ENCODE peak calls at places on chromosomes 1 and 21, in six cellular contexts. One of them, this sample, is unnamed.

GRCh38 chr1:12342261-12343003 is 112.6 kb downstream of the VPS13D start:
- DNase-seq in stomach: no peak
- DNase-seq in HCT116: no peak
- DNase-seq in prostate gland: no peak
- DNase-seq in GM12892: no peak
- DNase-seq in esophagus muscularis mucosa: no peak
- DNase-seq in this sample: no peak

GRCh38 chr1:248862695-248863010 is 3.8 kb upstream of the ZNF692 start:
- DNase-seq in stomach: no peak
- DNase-seq in HCT116: no peak
- DNase-seq in prostate gland: no peak
- DNase-seq in GM12892: no peak
- DNase-seq in esophagus muscularis mucosa: peak; percentile 91
- DNase-seq in this sample: no peak

GRCh38 chr1:103514920-103515503 is 10.5 kb upstream of the RNPC3 start:
- DNase-seq in stomach: no peak
- DNase-seq in HCT116: peak; percentile 35
- DNase-seq in prostate gland: no peak
- DNase-seq in GM12892: no peak
- DNase-seq in esophagus muscularis mucosa: no peak
- DNase-seq in this sample: peak; percentile 60

GRCh38 chr1:196685506-196685905 is 33.7 kb downstream of the CFH start:
- DNase-seq in stomach: no peak
- DNase-seq in HCT116: no peak
- DNase-seq in prostate gland: no peak
- DNase-seq in GM12892: no peak
- DNase-seq in esophagus muscularis mucosa: no peak
- DNase-seq in this sample: no peak

GRCh38 chr1:36257375-36257767 is 33.1 kb downstream of the THRAP3 start:
- DNase-seq in stomach: no peak
- DNase-seq in HCT116: no peak
- DNase-seq in prostate gland: no peak
- DNase-seq in GM12892: peak; percentile 21
- DNase-seq in esophagus muscularis mucosa: no peak
- DNase-seq in this sample: peak; percentile 23

GRCh38 chr1:25899792-25900191 is 6.4 kb downstream of the STMN1 start:
- DNase-seq in stomach: no peak
- DNase-seq in HCT116: no peak
- DNase-seq in prostate gland: no peak
- DNase-seq in GM12892: no peak
- DNase-seq in esophagus muscularis mucosa: no peak
- DNase-seq in this sample: no peak

GRCh38 chr21:43917515-43918384 is 52.7 kb downstream of the AGPAT3 start:
- DNase-seq in stomach: peak; percentile 55
- DNase-seq in HCT116: peak; percentile 15
- DNase-seq in prostate gland: no peak
- DNase-seq in GM12892: no peak
- DNase-seq in esophagus muscularis mucosa: no peak
- DNase-seq in this sample: no peak

GRCh38 chr1:223741861-223742260 is 29.5 kb downstream of the CAPN2 start:
- DNase-seq in stomach: no peak
- DNase-seq in HCT116: no peak
- DNase-seq in prostate gland: no peak
- DNase-seq in GM12892: no peak
- DNase-seq in esophagus muscularis mucosa: no peak
- DNase-seq in this sample: peak; percentile 66

GRCh38 chr1:98749152-98749756 is 87.7 kb downstream of the SNX7 start:
- DNase-seq in stomach: no peak
- DNase-seq in HCT116: no peak
- DNase-seq in prostate gland: no peak
- DNase-seq in GM12892: no peak
- DNase-seq in esophagus muscularis mucosa: no peak
- DNase-seq in this sample: no peak

GRCh38 chr1:23525558-23526174 is 5.4 kb downstream of the E2F2 start:
- DNase-seq in stomach: no peak
- DNase-seq in HCT116: no peak
- DNase-seq in prostate gland: no peak
- DNase-seq in GM12892: no peak
- DNase-seq in esophagus muscularis mucosa: no peak
- DNase-seq in this sample: no peak

GRCh38 chr1:37680933-37681332 is 11.4 kb upstream of the CDCA8 start:
- DNase-seq in stomach: no peak
- DNase-seq in HCT116: no peak
- DNase-seq in prostate gland: no peak
- DNase-seq in GM12892: no peak
- DNase-seq in esophagus muscularis mucosa: no peak
- DNase-seq in this sample: no peak
- TF ChIP-seq POLR2AphosphoS5 in stomach: no peak
- TF ChIP-seq POLR2AphosphoS5 in HCT116: no peak
- TF ChIP-seq POLR2AphosphoS5 in prostate gland: no peak
- TF ChIP-seq POLR2AphosphoS5 in GM12892: no peak
- TF ChIP-seq POLR2AphosphoS5 in esophagus muscularis mucosa: no peak
- TF ChIP-seq POLR2AphosphoS5 in this sample: no peak

GRCh38 chr1:179800481-179800880 is 57.4 kb downstream of the FAM163A start:
- DNase-seq in stomach: no peak
- DNase-seq in HCT116: no peak
- DNase-seq in prostate gland: no peak
- DNase-seq in GM12892: no peak
- DNase-seq in esophagus muscularis mucosa: no peak
- DNase-seq in this sample: no peak
- TF ChIP-seq POLR2AphosphoS5 in stomach: no peak
- TF ChIP-seq POLR2AphosphoS5 in HCT116: no peak
- TF ChIP-seq POLR2AphosphoS5 in prostate gland: no peak
- TF ChIP-seq POLR2AphosphoS5 in GM12892: no peak
- TF ChIP-seq POLR2AphosphoS5 in esophagus muscularis mucosa: no peak
- TF ChIP-seq POLR2AphosphoS5 in this sample: no peak

DNA sequence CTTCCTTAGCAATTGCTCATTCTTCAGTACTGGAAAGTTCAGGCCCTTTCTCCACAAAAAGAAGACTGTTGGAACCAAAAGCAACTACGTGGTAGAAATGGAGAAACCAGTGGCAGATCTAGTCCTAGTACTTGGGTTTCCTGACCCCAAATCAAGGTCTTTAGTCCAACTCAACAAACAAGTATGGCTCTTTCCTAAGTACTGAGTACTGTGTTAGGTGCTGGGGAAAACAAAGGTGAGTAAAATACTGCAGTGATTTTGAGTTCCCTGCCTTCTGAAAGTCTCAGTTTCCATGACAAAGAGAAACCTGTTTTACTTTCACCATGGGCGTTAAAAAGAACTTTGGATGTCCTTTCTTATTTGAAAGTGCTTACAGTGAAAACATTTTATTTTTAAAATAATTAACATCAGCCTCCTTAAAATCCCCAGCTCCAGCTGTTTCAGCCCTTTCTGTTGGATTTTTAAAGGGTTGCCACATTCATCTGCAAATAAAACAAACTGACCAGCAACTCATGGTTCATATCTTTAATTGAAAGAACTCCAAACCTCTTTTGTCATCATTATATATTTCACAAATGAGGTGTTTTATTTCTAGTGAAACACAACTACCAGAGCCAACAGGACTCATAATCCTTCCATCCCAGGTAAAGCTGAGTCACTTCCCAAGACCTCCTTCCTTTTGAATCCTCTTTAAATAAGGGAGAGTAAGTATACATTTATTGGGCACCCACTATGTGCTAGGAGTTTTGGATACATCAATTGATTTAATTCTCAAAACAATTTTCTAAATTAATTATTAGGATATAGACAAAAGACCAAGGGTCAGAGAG is 35.4 kb downstream of the PLPP3 start:
- DNase-seq in stomach: no peak
- DNase-seq in HCT116: no peak
- DNase-seq in prostate gland: no peak
- DNase-seq in GM12892: no peak
- DNase-seq in esophagus muscularis mucosa: no peak
- DNase-seq in this sample: peak; percentile 72
- TF ChIP-seq POLR2AphosphoS5 in stomach: no peak
- TF ChIP-seq POLR2AphosphoS5 in HCT116: no peak
- TF ChIP-seq POLR2AphosphoS5 in prostate gland: no peak
- TF ChIP-seq POLR2AphosphoS5 in GM12892: no peak
- TF ChIP-seq POLR2AphosphoS5 in esophagus muscularis mucosa: no peak
- TF ChIP-seq POLR2AphosphoS5 in this sample: no peak

GRCh38 chr1:110873856-110874255 is 908 bp downstream of the CD53 start:
- DNase-seq in stomach: no peak
- DNase-seq in HCT116: no peak
- DNase-seq in prostate gland: no peak
- DNase-seq in GM12892: no peak
- DNase-seq in esophagus muscularis mucosa: no peak
- DNase-seq in this sample: no peak

GRCh38 chr1:110872745-110873435 is at the start of gene CD53:
- DNase-seq in stomach: no peak
- DNase-seq in HCT116: no peak
- DNase-seq in prostate gland: no peak
- DNase-seq in GM12892: no peak
- DNase-seq in esophagus muscularis mucosa: no peak
- DNase-seq in this sample: no peak

GRCh38 chr1:110875216-110875731 is 2.3 kb downstream of the CD53 start:
- DNase-seq in stomach: peak; percentile 43
- DNase-seq in HCT116: no peak
- DNase-seq in prostate gland: no peak
- DNase-seq in GM12892: no peak
- DNase-seq in esophagus muscularis mucosa: no peak
- DNase-seq in this sample: no peak

GRCh38 chr1:110872366-110872744 is 593 bp upstream of the CD53 start:
- DNase-seq in stomach: no peak
- DNase-seq in HCT116: no peak
- DNase-seq in prostate gland: no peak
- DNase-seq in GM12892: no peak
- DNase-seq in esophagus muscularis mucosa: no peak
- DNase-seq in this sample: no peak

DNA sequence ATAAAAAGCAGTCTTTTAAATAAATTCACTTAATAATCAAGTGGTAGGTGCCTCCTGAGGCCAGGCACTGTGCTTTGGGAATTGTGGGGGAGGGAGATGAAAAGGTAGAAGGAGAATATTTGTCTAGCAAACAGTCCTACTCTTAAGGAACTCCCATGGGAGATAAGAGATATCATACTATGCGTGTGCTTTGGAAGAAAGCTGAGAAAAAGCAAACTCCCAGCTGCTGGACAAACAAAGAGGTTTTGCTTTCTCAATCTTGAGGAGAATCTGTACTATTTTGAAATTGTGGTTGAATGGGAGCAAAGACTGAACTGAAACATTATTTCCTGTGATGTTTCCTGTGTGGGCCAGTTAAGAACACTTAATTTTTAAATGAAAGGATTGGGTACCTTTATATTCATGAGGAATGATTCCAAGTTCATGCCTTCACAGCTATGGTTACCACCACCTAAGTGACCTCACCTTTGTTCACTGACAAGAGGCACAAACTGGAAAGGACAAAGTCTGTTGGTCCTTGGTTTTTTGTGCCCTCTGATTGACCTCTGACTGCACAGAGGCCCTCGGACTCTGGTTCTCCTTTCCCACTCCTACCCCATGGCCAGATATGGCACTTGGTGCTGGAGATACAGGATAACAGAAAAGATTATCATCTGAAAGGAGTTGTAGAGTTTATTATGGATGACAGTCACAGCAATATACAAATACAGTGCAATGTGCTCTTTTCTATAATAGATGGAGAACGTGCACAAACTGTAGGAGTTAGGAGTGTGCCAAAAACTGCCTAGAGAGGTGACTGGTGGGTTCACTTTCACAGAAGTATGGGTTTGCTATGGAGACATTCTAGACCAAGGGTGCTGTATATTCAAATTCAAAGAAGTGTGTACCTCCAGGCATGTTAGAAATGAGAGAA is 1.6 kb downstream of the CD53 start:
- DNase-seq in stomach: no peak
- DNase-seq in HCT116: no peak
- DNase-seq in prostate gland: no peak
- DNase-seq in GM12892: no peak
- DNase-seq in esophagus muscularis mucosa: no peak
- DNase-seq in this sample: no peak
- TF ChIP-seq POLR2AphosphoS5 in stomach: no peak
- TF ChIP-seq POLR2AphosphoS5 in HCT116: no peak
- TF ChIP-seq POLR2AphosphoS5 in prostate gland: no peak
- TF ChIP-seq POLR2AphosphoS5 in GM12892: no peak
- TF ChIP-seq POLR2AphosphoS5 in esophagus muscularis mucosa: no peak
- TF ChIP-seq POLR2AphosphoS5 in this sample: no peak

DNA sequence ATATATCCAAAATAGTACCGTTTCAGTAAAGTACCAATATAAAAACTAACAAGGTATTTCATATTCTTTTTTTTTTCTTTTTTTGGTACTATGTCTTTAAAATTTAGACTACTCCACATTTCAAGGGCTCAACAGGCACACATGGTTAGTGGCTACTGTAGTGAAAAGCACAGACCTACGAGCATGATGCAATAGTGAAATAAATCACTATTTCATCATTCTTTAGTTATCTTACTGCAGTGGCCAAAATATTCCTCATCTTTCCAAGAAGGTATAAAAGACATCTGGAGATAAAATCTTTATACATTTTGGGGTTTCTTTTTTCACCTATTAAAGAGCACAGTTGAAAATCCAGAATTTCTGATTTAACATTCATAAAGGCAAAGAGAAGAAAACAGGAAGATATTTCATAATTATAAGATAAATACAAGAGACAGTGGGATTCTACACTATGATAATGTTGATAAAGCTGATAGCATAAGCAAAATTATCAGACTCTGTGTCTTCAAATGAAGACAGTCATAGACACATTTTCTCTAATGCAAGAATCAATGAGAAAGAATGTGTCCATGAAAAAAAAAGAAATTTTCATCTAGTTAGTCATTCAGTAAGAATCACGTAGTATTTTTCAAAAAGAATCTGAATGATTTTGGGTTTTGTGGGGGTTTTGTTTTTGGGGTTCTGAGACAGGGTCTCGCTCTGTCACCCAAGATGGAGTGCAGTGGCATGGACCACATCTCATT is 41.9 kb downstream of the CEP170 start:
- DNase-seq in stomach: no peak
- DNase-seq in HCT116: no peak
- DNase-seq in prostate gland: no peak
- DNase-seq in GM12892: no peak
- DNase-seq in esophagus muscularis mucosa: no peak
- DNase-seq in this sample: no peak
- TF ChIP-seq POLR2AphosphoS5 in stomach: peak; percentile 19
- TF ChIP-seq POLR2AphosphoS5 in HCT116: no peak
- TF ChIP-seq POLR2AphosphoS5 in prostate gland: no peak
- TF ChIP-seq POLR2AphosphoS5 in GM12892: no peak
- TF ChIP-seq POLR2AphosphoS5 in esophagus muscularis mucosa: no peak
- TF ChIP-seq POLR2AphosphoS5 in this sample: no peak

DNA sequence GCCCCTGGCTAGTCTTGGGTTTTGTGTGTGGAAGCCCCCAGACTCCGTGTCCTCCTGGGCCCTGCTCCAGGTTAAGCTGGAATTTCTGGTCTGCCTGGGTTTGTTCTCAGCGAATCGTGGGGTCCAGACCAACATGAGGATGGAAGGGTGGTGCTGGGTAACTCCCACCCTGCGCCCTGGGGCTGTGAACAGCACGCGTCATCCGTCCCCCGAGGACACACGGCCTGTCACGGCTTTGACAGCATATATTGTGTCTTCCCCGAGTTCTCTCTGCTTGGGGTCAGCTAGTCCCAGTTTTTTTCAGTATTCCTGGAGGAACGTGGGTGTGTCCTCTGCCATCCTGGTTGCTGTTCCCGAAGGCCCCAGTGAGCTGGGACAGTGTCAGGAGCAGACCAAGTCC is 11.8 kb downstream of the GPR137B start:
- DNase-seq in stomach: no peak
- DNase-seq in HCT116: no peak
- DNase-seq in prostate gland: no peak
- DNase-seq in GM12892: no peak
- DNase-seq in esophagus muscularis mucosa: no peak
- DNase-seq in this sample: no peak
- TF ChIP-seq POLR2AphosphoS5 in stomach: no peak
- TF ChIP-seq POLR2AphosphoS5 in HCT116: no peak
- TF ChIP-seq POLR2AphosphoS5 in prostate gland: no peak
- TF ChIP-seq POLR2AphosphoS5 in GM12892: no peak
- TF ChIP-seq POLR2AphosphoS5 in esophagus muscularis mucosa: no peak
- TF ChIP-seq POLR2AphosphoS5 in this sample: no peak